ENCODE peak calls at places on chromosomes 5 and 9, in six cellular contexts. U, V, J, Y, P and S are unnamed samples. For H3K9me3, the result is how much of the 10 kb centered on the place peaks cover.

GRCh38 chr5:111075520-111075919 is 4.0 kb downstream of the TSLP start:
- DNase-seq in J (peak), V (peak), U (no peak), P (no peak), Y (no peak), S (no peak)

GRCh38 chr9:33287087-33287490 is 3.2 kb upstream of the NFX1 start:
- DNase-seq in Y (peak), V (peak), J (peak), P (no peak), U (peak), S (peak)

GRCh38 chr5:56251918-56252553 is 18.9 kb upstream of the ANKRD55 start:
- DNase-seq in P (no peak), U (no peak), Y (no peak), J (no peak), V (no peak), S (no peak)

GRCh38 chr5:78320461-78320860 is 26.0 kb upstream of the AP3B1 start:
- DNase-seq in Y (no peak), P (no peak), V (peak), J (peak), U (peak), S (no peak)

GRCh38 chr9:79611091-79611614 is 39.4 kb downstream of the TLE4 start:
- DNase-seq in P (no peak), J (no peak), V (peak), U (no peak), Y (no peak), S (no peak)

GRCh38 chr9:122526602-122527001 is 491 bp downstream of the OR1N1 start:
- DNase-seq in J (no peak), Y (no peak), P (no peak), V (no peak), U (no peak), S (no peak)

GRCh38 chr5:35776757-35777156 is 79.9 kb upstream of the IL7R start:
- DNase-seq in Y (no peak), J (no peak), P (no peak), V (no peak), U (no peak), S (no peak)

GRCh38 chr5:88398316-88398715 is 129.7 kb upstream of the TMEM161B start:
- DNase-seq in P (no peak), V (no peak), Y (no peak), J (no peak), U (no peak), S (no peak)

GRCh38 chr5:154193636-154194035 is 3.1 kb downstream of the GALNT10 start:
- DNase-seq in U (no peak), V (no peak), P (no peak), Y (no peak), J (no peak), S (no peak)

GRCh38 chr9:108134501-108135128 is 645.0 kb upstream of the KLF4 start:
- DNase-seq in J (no peak), U (no peak), Y (no peak), P (no peak), V (no peak), S (no peak)

GRCh38 chr9:92141144-92142129 is 26.2 kb upstream of the SPTLC1 start:
- DNase-seq in P (no peak), Y (no peak), U (peak), V (peak), J (no peak), S (peak)

GRCh38 chr9:21554813-21555212 is 72.7 kb upstream of the IFNE start:
- DNase-seq in U (no peak), P (no peak), V (no peak), J (no peak), Y (no peak), S (no peak)

GRCh38 chr5:93156566-93156965 is 424.5 kb downstream of the NR2F1-AS1 start:
- DNase-seq in V (no peak), U (no peak), P (no peak), Y (no peak), J (no peak), S (no peak)

GRCh38 chr5:133251296-133252132 is 199.7 kb downstream of the HSPA4 start:
- DNase-seq in U (peak), J (no peak), Y (no peak), V (peak), P (no peak), S (no peak)

GRCh38 chr5:136638084-136638483 is 272.7 kb upstream of the TRPC7 start:
- DNase-seq in Y (no peak), U (peak), P (no peak), J (no peak), V (no peak), S (no peak)

GRCh38 chr5:149005077-149005892 is 57.6 kb downstream of the SH3TC2 start:
- DNase-seq in Y (no peak), V (peak), P (no peak), U (peak), J (no peak), S (no peak)

GRCh38 chr5:10831416-10831815 is 70.4 kb upstream of the DAP start:
- DNase-seq in J (no peak), U (peak), Y (no peak), V (no peak), P (no peak), S (no peak)

GRCh38 chr9:100284247-100284646 is 68.5 kb downstream of the TEX10 start:
- DNase-seq in V (no peak), P (no peak), U (no peak), Y (no peak), J (no peak), S (no peak)

GRCh38 chr9:116547729-116548426 is 139.2 kb upstream of the TRIM32 start:
- DNase-seq in P (no peak), J (no peak), V (no peak), U (peak), Y (no peak), S (no peak)

GRCh38 chr9:134188421-134189166 is 24.2 kb upstream of the RNU6ATAC start:
- DNase-seq in J (no peak), U (no peak), P (peak), V (no peak), Y (peak), S (peak)

GRCh38 chr5:154395407-154396106 is 50.2 kb upstream of the SAP30L start:
- DNase-seq in P (no peak), V (peak), U (no peak), Y (no peak), J (no peak), S (peak)

GRCh38 chr5:98309785-98310566 is 463.5 kb upstream of the RGMB start:
- DNase-seq in Y (no peak), P (no peak), U (peak), J (peak), V (peak), S (peak)

GRCh38 chr5:39654715-39655114 is 229.9 kb upstream of the DAB2 start:
- DNase-seq in P (no peak), U (no peak), J (no peak), V (no peak), Y (no peak), S (no peak)

GRCh38 chr9:73683862-73684591 is 532.4 kb downstream of the ANXA1 start:
- DNase-seq in P (no peak), V (peak), J (peak), Y (no peak), U (peak), S (no peak)

GRCh38 chr9:92499701-92500100 is 17.4 kb upstream of the ASPN start:
- DNase-seq in V (no peak), P (no peak), J (no peak), Y (no peak), U (no peak), S (no peak)

GRCh38 chr5:122523776-122524175 is 211.7 kb downstream of the SNCAIP start:
- DNase-seq in U (no peak), Y (no peak), V (peak), P (no peak), J (no peak), S (no peak)

GRCh38 chr5:37803487-37803886 is 36.4 kb downstream of the GDNF start:
- DNase-seq in J (no peak), Y (no peak), V (no peak), P (no peak), U (no peak), S (no peak)

GRCh38 chr5:67425514-67425913 is 228.9 kb upstream of the CD180 start:
- DNase-seq in U (no peak), V (peak), J (no peak), P (no peak), Y (no peak), S (no peak)

GRCh38 chr9:103431809-103432208 is 436.7 kb downstream of the CYLC2 start:
- DNase-seq in V (no peak), J (no peak), Y (no peak), P (no peak), U (no peak), S (no peak)

GRCh38 chr9:103430469-103430868 is 435.3 kb downstream of the CYLC2 start:
- DNase-seq in V (no peak), J (no peak), P (no peak), U (no peak), Y (no peak), S (no peak)
- H3K9me3 ChIP-seq in V (under half), J (under half), P (under half), U (under half), Y (under half), S (under half)

GRCh38 chr9:127311239-127311741 is 46.7 kb downstream of the GARNL3 start:
- DNase-seq in U (peak), V (peak), P (peak), J (peak), Y (peak), S (peak)
- TF ChIP-seq CTCF in U (peak), V (peak), P (no peak), J (peak), Y (peak), S (peak)

GRCh38 chr9:101999441-101999840 is 261.0 kb upstream of the GRIN3A start:
- DNase-seq in Y (no peak), J (no peak), V (no peak), P (no peak), U (no peak), S (no peak)

GRCh38 chr9:101991926-101992325 is 253.5 kb upstream of the GRIN3A start:
- DNase-seq in J (no peak), P (no peak), V (no peak), Y (no peak), U (no peak), S (no peak)

DNA sequence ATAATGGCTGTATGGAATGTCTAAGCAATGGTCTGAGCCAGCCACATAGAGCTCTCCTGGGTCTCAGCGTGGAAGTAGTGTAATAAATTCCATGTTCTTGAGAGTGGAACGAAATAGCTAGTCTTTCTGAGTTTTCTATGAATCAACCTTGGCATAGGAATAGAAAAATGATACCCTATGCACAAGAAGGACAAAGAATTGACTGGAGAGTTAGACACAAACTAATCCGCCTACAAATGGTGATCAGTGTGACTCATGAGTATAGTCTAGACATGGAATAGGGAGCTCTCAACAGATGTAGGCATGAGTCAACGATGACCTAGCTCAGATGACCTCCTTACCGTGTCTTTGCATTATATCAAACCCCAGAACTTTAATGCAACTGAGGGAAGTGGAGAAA is 256.8 kb upstream of the GRIN3A start:
- DNase-seq in Y (no peak), P (no peak), V (peak), U (no peak), J (no peak), S (no peak)
- H3K9me3 ChIP-seq in Y (under half), P (under half), V (under half), U (under half), J (under half), S (under half)

GRCh38 chr5:65412842-65413241 is 68.9 kb downstream of the ADAMTS6 start:
- DNase-seq in J (no peak), U (no peak), Y (no peak), P (no peak), V (no peak), S (no peak)

GRCh38 chr5:65423623-65424022 is 58.1 kb downstream of the ADAMTS6 start:
- DNase-seq in P (no peak), J (no peak), Y (no peak), V (no peak), U (no peak), S (no peak)

DNA sequence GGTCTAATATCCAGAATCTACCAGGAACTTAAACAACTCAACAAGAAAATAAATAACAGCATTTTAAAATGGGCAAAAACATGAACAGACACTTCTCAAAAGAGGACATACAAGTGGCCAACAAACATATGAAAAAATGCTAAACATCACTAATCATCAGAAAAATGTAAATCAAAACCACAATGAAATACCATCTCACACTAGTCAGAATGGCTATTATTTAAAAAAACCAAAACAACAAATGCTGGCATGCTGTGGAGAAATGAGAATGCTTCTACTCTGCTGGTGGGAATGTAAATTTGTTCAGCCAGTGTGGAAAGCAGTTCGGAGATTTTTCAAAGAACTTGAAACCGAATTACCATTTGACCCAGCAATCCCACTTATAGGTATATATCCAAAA is 63.1 kb downstream of the ADAMTS6 start:
- DNase-seq in P (no peak), J (no peak), V (peak), Y (no peak), U (no peak), S (no peak)
- TF ChIP-seq CTCF in P (no peak), J (no peak), V (no peak), Y (no peak), U (no peak), S (no peak)

DNA sequence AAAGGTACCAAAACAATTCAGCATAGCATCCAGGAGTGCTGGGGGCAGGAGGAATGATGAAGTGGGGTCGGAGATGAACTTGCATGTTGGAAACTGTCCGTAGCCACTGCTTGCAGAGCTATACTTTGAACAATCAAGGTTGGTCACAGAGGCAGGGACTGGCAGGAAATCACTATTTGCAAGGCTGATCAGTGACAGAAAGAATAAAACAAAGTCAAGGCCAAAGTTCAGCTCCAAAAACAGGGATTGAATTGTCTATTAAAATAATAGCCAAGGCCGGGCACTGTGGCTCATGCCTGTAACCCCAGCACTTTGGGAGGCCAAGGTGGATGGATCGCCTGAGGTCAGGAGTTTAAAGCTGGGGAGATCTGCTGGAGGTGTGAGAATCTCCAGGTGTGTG is 18.7 kb upstream of the SPRY4 start:
- DNase-seq in P (no peak), Y (no peak), U (no peak), J (no peak), V (no peak), S (no peak)
- H3K9me3 ChIP-seq in P (under half), Y (under half), U (under half), J (under half), V (under half), S (under half)

GRCh38 chr9:136339173-136339957 is 12.0 kb downstream of the GPSM1 start:
- DNase-seq in U (peak), J (no peak), P (peak), V (peak), Y (peak), S (peak)
- TF ChIP-seq CTCF in U (peak), J (peak), P (peak), V (peak), Y (peak), S (peak)

DNA sequence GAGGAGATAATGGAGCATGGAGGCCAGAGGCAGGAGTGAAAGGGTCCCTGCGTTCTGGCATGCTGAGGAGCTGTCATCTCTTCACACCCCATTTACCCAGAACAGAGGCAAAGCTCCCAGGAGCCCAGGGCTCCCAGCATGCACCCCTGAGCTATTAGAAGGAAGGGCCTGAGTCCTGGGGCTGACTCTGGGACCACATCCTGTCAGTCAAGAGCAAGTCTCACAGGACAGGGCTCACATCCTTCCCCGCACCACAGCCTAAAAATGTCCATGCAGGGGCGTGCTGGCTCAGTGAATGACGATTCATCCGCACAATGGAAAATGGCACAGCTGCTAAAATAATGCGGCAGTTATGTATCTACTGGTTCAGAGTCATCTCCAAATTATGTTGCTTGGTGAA is 31.4 kb downstream of the CAMK2A start:
- DNase-seq in U (no peak), V (no peak), P (no peak), Y (no peak), J (no peak), S (peak)
- H3K9me3 ChIP-seq in U (under half), V (under half), P (under half), Y (under half), J (under half), S (under half)

GRCh38 chr5:95726811-95727763 is 4.0 kb upstream of the RHOBTB3 start:
- DNase-seq in U (no peak), P (no peak), J (no peak), Y (no peak), V (no peak), S (no peak)
- TF ChIP-seq CTCF in U (no peak), P (no peak), J (no peak), Y (no peak), V (no peak), S (no peak)

GRCh38 chr5:180802325-180803180 is at the start of gene MGAT1:
- DNase-seq in Y (peak), P (peak), J (no peak), U (peak), V (peak), S (peak)

GRCh38 chr5:180804129-180804601 is 1.6 kb upstream of the MGAT1 start:
- DNase-seq in U (no peak), Y (no peak), P (no peak), J (no peak), V (no peak), S (no peak)

GRCh38 chr5:180801596-180802324 is 846 bp downstream of the MGAT1 start:
- DNase-seq in V (no peak), J (no peak), P (no peak), U (no peak), Y (peak), S (no peak)

GRCh38 chr5:180806351-180807011 is 3.9 kb upstream of the MGAT1 start:
- DNase-seq in V (no peak), Y (peak), J (no peak), U (no peak), P (no peak), S (peak)

GRCh38 chr5:180803181-180804128 is 849 bp upstream of the MGAT1 start:
- DNase-seq in Y (peak), P (no peak), J (no peak), U (peak), V (peak), S (peak)
- H3K9me3 ChIP-seq in Y (under half), P (under half), J (under half), U (under half), V (under half), S (under half)